ENCODE peak calls at places on chromosomes 4 and X, in four cellular contexts. O is heart left ventricle, J is brain microvascular endothelial cell, D is aorta. F is an unnamed sample.

GRCh38 chr4:2406406-2406805 is 12.0 kb downstream of the ZFYVE28 start:
- DNase-seq in J (no peak), O (no peak), D (no peak), F (no peak)

GRCh38 chr4:153467897-153468262 is 1.7 kb downstream of the TMEM131L start:
- DNase-seq in D (no peak), O (no peak), J (no peak), F (no peak)

GRCh38 chr4:88143504-88143903 is 14.9 kb downstream of the ABCG2 start:
- DNase-seq in J (peak), O (no peak), D (no peak), F (no peak)

GRCh38 chrX:118760025-118760424 is 32.6 kb downstream of the IL13RA1 start:
- DNase-seq in O (no peak), J (no peak), D (no peak), F (no peak)

GRCh38 chrX:153592966-153593688 is 5.8 kb downstream of the CCNQ start:
- DNase-seq in O (peak), D (no peak), J (no peak), F (peak)

GRCh38 chr4:150411527-150411926 is 170.4 kb upstream of the MAB21L2 start:
- DNase-seq in D (no peak), J (peak), O (no peak), F (no peak)

GRCh38 chr4:140150886-140151699 is 2.9 kb downstream of the MAML3 start:
- DNase-seq in D (peak), J (peak), O (peak), F (peak)

GRCh38 chrX:21758488-21758887 is 572 bp upstream of the SMPX start:
- DNase-seq in D (no peak), O (no peak), J (no peak), F (no peak)

GRCh38 chr4:167218022-167218608 is 16.2 kb downstream of the SPOCK3 start:
- DNase-seq in D (no peak), O (no peak), J (no peak), F (no peak)

GRCh38 chr4:39045791-39046221 is 13.6 kb upstream of the TMEM156 start:
- DNase-seq in D (no peak), O (no peak), J (peak), F (no peak)

GRCh38 chr4:17511041-17511949 is 595 bp downstream of the QDPR start:
- DNase-seq in J (peak), O (peak), D (peak), F (peak)

GRCh38 chr4:4689694-4690440 is 148.0 kb upstream of the STX18 start:
- DNase-seq in J (no peak), D (no peak), O (no peak), F (no peak)

GRCh38 chr4:151955721-151956340 is 195.0 kb upstream of the GATB start:
- DNase-seq in D (no peak), J (peak), O (no peak), F (peak)

GRCh38 chrX:17616936-17617335 is 120.4 kb upstream of the SCML1 start:
- DNase-seq in D (no peak), O (no peak), J (no peak), F (no peak)

GRCh38 chr4:124640037-124640730 is 72.3 kb downstream of the ANKRD50 start:
- DNase-seq in D (no peak), O (no peak), J (peak), F (no peak)

GRCh38 chr4:118753685-118754084 is 68.5 kb downstream of the METTL14 start:
- DNase-seq in J (no peak), O (no peak), D (no peak), F (no peak)

GRCh38 chr4:118756958-118757357 is 71.8 kb downstream of the METTL14 start:
- DNase-seq in O (no peak), D (no peak), J (no peak), F (no peak)

GRCh38 chr4:118754890-118755289 is 69.7 kb downstream of the METTL14 start:
- DNase-seq in J (no peak), O (no peak), D (no peak), F (no peak)

GRCh38 chr4:118756429-118756828 is 71.2 kb downstream of the METTL14 start:
- DNase-seq in J (no peak), O (no peak), D (no peak), F (no peak)

DNA sequence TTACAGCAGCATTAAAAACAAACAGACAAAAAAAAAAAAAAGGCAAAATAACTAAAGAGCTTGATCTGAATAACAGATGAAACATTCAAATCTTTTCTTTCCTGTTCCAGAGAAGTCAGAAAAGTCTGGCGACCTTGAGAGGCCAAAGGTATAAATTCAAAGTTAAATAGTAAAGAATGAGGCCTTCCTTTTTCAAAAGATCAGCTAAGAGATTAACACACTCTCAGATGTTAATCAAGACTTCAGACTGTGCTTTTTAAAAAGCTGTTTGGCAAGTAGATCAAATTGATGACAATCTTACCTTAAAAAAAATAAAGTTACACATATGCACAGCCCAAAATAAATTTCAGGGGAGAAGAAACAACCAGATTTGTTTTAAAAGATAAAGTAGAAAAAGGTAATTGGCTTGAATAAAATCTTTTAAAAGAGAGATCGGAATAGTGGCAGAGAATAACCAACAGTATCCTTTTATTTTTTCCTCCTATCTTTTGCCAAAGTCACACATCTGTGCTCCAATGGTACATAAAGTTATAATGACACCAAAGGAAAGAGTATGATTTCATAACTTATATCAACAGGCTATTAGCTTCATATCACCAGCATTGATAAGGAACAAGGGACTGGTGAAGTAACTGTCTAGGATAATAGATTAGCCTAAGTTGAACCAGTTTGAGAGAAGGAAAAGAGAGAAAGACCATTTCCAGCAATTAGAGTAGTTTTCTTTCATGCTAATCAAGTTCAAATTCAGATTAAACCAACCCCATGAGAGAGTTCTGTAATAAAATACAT is 70.4 kb downstream of the METTL14 start:
- DNase-seq in J (no peak), O (no peak), D (no peak), F (no peak)
- H3K27ac ChIP-seq in J (no peak), O (peak), D (no peak), F (no peak)

DNA sequence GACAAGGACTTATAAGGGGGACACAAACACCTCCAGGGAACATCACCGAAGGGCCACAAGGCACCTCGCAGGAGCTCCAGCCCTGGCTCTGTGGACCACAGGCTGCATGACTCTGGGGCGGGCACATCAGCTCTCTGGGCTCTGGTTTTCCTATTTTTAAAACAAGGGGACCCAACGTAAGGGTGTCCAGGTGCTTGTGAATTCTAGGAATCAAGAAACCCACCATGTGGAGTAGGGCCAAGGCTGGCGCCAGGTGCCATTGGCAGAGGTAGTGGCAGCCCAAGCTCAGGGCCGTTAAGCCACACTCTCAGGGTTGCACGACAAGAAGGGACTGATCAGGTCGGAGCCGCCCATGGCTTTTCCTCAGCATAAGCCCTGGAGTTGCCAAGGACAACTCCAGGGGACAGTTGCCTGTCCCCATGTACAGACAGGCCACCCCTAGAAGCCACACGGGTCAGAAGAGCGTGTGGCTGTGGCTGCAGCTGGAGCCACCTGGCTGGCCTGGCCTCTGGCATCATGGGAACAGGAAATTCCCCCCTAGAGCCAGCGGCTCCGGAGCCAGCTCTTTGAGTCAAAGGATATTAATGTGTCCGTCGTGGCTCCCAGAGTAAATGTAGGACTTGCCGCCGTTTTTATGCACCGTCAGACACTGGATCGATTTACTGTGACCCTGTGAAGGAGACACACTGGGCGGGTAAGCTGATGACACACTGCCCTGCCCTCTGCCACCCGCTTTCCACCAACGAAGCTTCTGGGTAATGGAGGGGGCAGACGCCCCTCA is 32.5 kb downstream of the WDR1 start:
- DNase-seq in J (no peak), D (peak), O (no peak), F (no peak)
- H3K27ac ChIP-seq in J (no peak), D (peak), O (peak), F (no peak)

GRCh38 chr4:92580816-92581215 is 277.1 kb downstream of the GRID2 start:
- DNase-seq in D (no peak), O (no peak), J (no peak), F (no peak)
- H3K27ac ChIP-seq in D (no peak), O (no peak), J (no peak), F (peak)

DNA sequence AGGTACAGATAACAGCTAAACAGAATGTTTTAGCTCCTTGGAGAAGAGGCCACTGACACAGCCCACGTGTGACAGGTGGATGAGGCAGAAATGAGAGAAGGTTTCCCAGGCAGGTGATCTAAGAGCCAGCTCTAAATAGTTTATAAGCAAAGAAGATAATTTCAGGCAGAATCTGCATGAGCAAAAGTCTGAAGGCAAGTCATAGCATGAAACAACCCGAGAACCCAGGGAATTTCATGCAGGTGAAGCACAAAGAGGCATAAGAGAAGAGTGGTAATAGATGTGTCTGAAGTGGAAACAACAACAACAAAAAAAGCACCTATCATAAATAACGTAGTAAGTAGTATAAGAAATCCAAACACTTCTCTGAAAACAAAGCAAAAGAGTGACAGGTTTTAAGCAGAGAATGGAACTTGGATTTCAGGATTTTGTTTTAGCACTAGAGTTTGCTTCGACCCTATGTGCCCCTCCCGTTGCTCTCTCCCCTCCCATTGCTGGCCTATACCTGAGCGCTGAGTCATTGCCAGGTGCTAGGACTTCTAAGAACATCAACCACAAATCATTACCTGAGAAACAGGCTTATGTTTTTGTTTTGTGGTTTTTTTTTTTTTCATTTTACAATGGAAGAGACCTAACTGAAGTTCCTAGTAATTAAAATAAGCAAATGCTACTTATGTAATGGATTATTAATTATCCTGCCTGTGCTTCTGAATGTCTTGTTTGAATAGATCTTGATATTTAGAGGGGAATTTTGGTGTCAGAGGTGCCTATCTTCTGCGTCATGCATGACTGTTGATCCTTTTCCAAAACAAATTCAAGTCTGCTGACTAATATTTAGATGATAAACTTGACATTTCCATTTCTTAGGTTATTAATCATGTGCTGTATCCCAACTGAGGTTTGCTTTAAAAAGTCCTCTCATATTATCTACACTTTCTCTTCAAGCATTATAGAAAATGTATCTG is 275.6 kb upstream of the CPEB2 start:
- DNase-seq in O (no peak), J (peak), D (no peak), F (no peak)
- H3K27ac ChIP-seq in O (no peak), J (peak), D (no peak), F (no peak)

GRCh38 chrX:24264383-24264782 is 49.5 kb downstream of the SUPT20HL2 start:
- DNase-seq in D (no peak), J (no peak), O (no peak), F (no peak)

GRCh38 chrX:24257011-24257410 is 56.9 kb downstream of the SUPT20HL2 start:
- DNase-seq in J (no peak), D (no peak), O (no peak), F (no peak)

GRCh38 chrX:24259544-24260240 is 54.2 kb downstream of the SUPT20HL2 start:
- DNase-seq in D (no peak), O (no peak), J (peak), F (no peak)

GRCh38 chrX:24262309-24262708 is 51.6 kb downstream of the SUPT20HL2 start:
- DNase-seq in J (no peak), D (no peak), O (no peak), F (no peak)

GRCh38 chrX:24260827-24261550 is 52.9 kb downstream of the SUPT20HL2 start:
- DNase-seq in O (no peak), D (peak), J (peak), F (no peak)
- H3K27ac ChIP-seq in O (peak), D (no peak), J (no peak), F (no peak)

GRCh38 chrX:19991350-19991718 is 473 bp upstream of the BCLAF3 start:
- DNase-seq in O (no peak), D (no peak), J (no peak), F (no peak)
- H3K27ac ChIP-seq in O (peak), D (peak), J (no peak), F (peak)

F was measured in caudate nucleus.